ENCODE peak calls at places on chromosomes 13 and 19, in five cellular contexts. N, U, X, I and O are unnamed samples.

GRCh38 chr19:55365245-55365644 is 2.2 kb upstream of the GARIN5B start:
- DNase-seq in X (no peak), I (no peak), N (no peak), U (no peak), O (no peak)

GRCh38 chr13:47004552-47004951 is 107.7 kb upstream of the HTR2A start:
- DNase-seq in X (no peak), I (no peak), N (no peak), U (no peak), O (no peak)

GRCh38 chr13:88701551-88701950 is 1030.4 kb downstream of the SLITRK5 start:
- DNase-seq in U (no peak), I (no peak), N (no peak), X (no peak), O (no peak)

GRCh38 chr19:23409392-23410048 is 14.2 kb upstream of the ZNF91 start:
- DNase-seq in N (no peak), X (no peak), U (no peak), I (no peak), O (no peak)

GRCh38 chr19:44754743-44755066 is 6.2 kb downstream of the BCL3 start:
- DNase-seq in N (no peak), U (no peak), I (no peak), X (no peak), O (no peak)

GRCh38 chr19:33868076-33868735 is 71.5 kb downstream of the KCTD15 start:
- DNase-seq in I (no peak), U (no peak), X (no peak), N (no peak), O (no peak)

GRCh38 chr19:53112286-53112685 is 9.1 kb upstream of the ZNF160 start:
- DNase-seq in X (no peak), I (no peak), N (no peak), U (no peak), O (no peak)

GRCh38 chr13:113216165-113217056 is 7.0 kb downstream of the CUL4A start:
- DNase-seq in N (peak), U (peak), I (no peak), X (no peak), O (no peak)

GRCh38 chr13:35781044-35781443 is 304.6 kb upstream of the MAB21L1 start:
- DNase-seq in X (no peak), N (no peak), I (no peak), U (no peak), O (no peak)

GRCh38 chr13:38914070-38914469 is 76.6 kb downstream of the STOML3 start:
- DNase-seq in X (no peak), N (no peak), I (no peak), U (peak), O (no peak)

GRCh38 chr19:51948979-51949378 is 21.7 kb downstream of the ZNF613 start:
- DNase-seq in N (peak), X (no peak), U (no peak), I (peak), O (no peak)

GRCh38 chr13:52738719-52739467 is 727 bp downstream of the CNMD start:
- DNase-seq in N (no peak), U (peak), I (no peak), X (no peak), O (no peak)

GRCh38 chr13:35808846-35809245 is 322.3 kb downstream of the DCLK1 start:
- DNase-seq in U (no peak), N (no peak), X (no peak), I (no peak), O (no peak)

GRCh38 chr13:99955747-99956472 is 15.7 kb downstream of the ZIC5 start:
- DNase-seq in N (no peak), U (peak), I (no peak), X (no peak), O (no peak)

GRCh38 chr13:99614465-99614885 is 113.2 kb downstream of the TM9SF2 start:
- DNase-seq in I (no peak), U (peak), X (no peak), N (no peak), O (no peak)

GRCh38 chr19:38944981-38945506 is 14.3 kb downstream of the MRPS12 start:
- DNase-seq in N (no peak), X (no peak), I (no peak), U (peak), O (no peak)

GRCh38 chr19:15297416-15298224 is 34.7 kb downstream of the BRD4 start:
- DNase-seq in I (no peak), U (no peak), N (no peak), X (no peak), O (peak)

GRCh38 chr13:49690133-49690989 is 925 bp downstream of the EBPL start:
- DNase-seq in N (no peak), I (no peak), X (no peak), U (no peak), O (no peak)

GRCh38 chr19:3852614-3853254 is 16.1 kb downstream of the ZFR2 start:
- DNase-seq in X (no peak), I (no peak), N (no peak), U (peak), O (no peak)

GRCh38 chr19:4682417-4683200 is 12.5 kb upstream of the MYDGF start:
- DNase-seq in U (no peak), X (no peak), N (no peak), I (no peak), O (no peak)

GRCh38 chr19:52734340-52734892 is 428 bp downstream of the ZNF611 start:
- DNase-seq in X (no peak), I (peak), N (peak), U (peak), O (no peak)

GRCh38 chr19:29831041-29831548 is 19.3 kb downstream of the CCNE1 start:
- DNase-seq in N (no peak), I (no peak), U (peak), X (no peak), O (peak)

GRCh38 chr13:70203661-70204229 is 95.5 kb upstream of the KLHL1 start:
- DNase-seq in X (no peak), I (no peak), U (no peak), N (no peak), O (peak)

GRCh38 chr13:50831510-50831909 is 12.0 kb downstream of the DLEU7 start:
- DNase-seq in X (no peak), N (no peak), U (no peak), I (no peak), O (peak)

GRCh38 chr13:71913717-71914116 is 46.7 kb upstream of the DACH1 start:
- DNase-seq in I (no peak), X (no peak), U (no peak), N (no peak), O (no peak)

DNA sequence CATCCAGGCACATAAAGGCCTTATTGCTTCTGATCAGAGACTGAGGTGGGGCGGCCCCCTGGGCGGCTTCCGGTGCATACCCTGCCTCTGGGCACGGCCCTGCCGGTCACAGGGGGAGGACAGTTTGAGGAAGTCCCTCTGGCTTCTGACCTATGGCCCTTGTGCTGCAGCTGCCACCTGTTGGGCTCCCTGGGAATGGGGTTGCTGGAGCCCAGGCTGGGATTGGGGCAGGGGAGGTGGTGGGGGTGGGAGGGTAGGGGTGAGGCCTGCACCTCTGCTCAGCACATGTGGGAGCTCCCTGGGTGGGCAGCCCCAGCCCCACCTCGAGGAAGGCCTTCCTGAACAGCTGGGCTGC is 10.7 kb downstream of the ANO8 start:
- DNase-seq in N (no peak), X (no peak), U (peak), I (no peak), O (no peak)
- H3K4me3 ChIP-seq in N (no peak), X (no peak), U (no peak), I (no peak), O (no peak)

GRCh38 chr19:40774916-40775631 is at the start of gene MIA:
- DNase-seq in I (no peak), X (no peak), N (no peak), U (no peak), O (no peak)
- H3K4me3 ChIP-seq in I (no peak), X (no peak), N (no peak), U (no peak), O (no peak)

GRCh38 chr13:78437781-78438180 is 165.6 kb downstream of the POU4F1 start:
- DNase-seq in N (no peak), X (no peak), U (no peak), I (no peak), O (no peak)

GRCh38 chr13:78430811-78431210 is 172.5 kb downstream of the POU4F1 start:
- DNase-seq in I (no peak), U (no peak), N (no peak), X (no peak), O (no peak)

GRCh38 chr13:78431328-78431727 is 172.0 kb downstream of the POU4F1 start:
- DNase-seq in N (no peak), U (no peak), X (no peak), I (no peak), O (no peak)

DNA sequence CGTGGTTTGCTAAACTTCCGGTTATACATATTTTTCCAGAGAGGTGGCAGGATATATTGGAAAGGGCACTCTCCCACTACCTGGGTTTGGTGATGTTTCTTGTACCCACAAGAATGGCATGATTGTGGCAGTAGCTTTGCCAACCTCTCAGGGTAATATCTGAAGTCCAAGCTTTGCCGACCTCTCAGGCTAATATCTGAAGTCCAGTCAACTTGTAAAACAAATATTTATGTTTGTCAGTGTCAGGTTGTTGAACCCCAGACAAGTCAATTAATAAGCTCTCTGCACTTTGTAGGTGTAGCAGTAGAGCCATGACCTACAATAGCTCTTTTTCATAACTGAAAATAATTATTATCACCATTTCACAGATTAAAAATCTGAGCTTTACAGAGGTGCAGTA is 167.0 kb downstream of the POU4F1 start:
- DNase-seq in I (no peak), N (no peak), X (no peak), U (no peak), O (no peak)
- H3K4me3 ChIP-seq in I (no peak), N (no peak), X (no peak), U (no peak), O (no peak)

GRCh38 chr13:110303644-110304043 is 3.3 kb downstream of the COL4A1 start:
- DNase-seq in U (no peak), I (no peak), N (no peak), X (no peak), O (no peak)
- H3K4me3 ChIP-seq in U (peak), I (peak), N (peak), X (no peak), O (no peak)